ENCODE peak calls at places on chromosomes 4 and X, in ten cellular contexts. M is CD4-positive, alpha-beta memory T cell; P is fibroblast of lung; K is PC-3; R is left ventricle myocardium inferior; I is mammary epithelial cell; U is CD4-positive, CD25-positive, alpha-beta regulatory T cell; C is pancreas; F is tibial artery; X is left lung. O is an unnamed sample.

GRCh38 chr4:125283702-125284279 is 31.0 kb upstream of the FAT4 start:
- DNase-seq in X (no peak), I (peak; percentile 12), C (no peak), F (no peak), P (peak; percentile 66), K (peak; percentile 39), U (peak; percentile 18), R (no peak), M (no peak), O (no peak)

GRCh38 chr4:92988301-92988700 is 684.5 kb downstream of the GRID2 start:
- DNase-seq in M (no peak), U (no peak), F (no peak), C (no peak), R (no peak), I (no peak), X (no peak), K (no peak), P (no peak), O (no peak)

GRCh38 chr4:87926554-87927098 is 48.9 kb upstream of the SPP1 start:
- DNase-seq in F (no peak), M (no peak), U (no peak), I (no peak), X (no peak), R (no peak), K (no peak), P (no peak), C (no peak), O (no peak)

GRCh38 chr4:8353158-8353495 is 83.6 kb downstream of the HTRA3 start:
- DNase-seq in P (no peak), K (no peak), R (no peak), C (no peak), M (no peak), I (no peak), X (no peak), U (no peak), F (peak; percentile 2), O (no peak)

GRCh38 chr4:153645183-153645582 is 38.9 kb upstream of the TLR2 start:
- DNase-seq in K (no peak), F (no peak), P (no peak), X (no peak), C (no peak), M (no peak), I (no peak), U (peak; percentile 44), R (no peak), O (no peak)

GRCh38 chr4:6250235-6250983 is 19.2 kb upstream of the WFS1 start:
- DNase-seq in X (no peak), K (peak; percentile 85), C (no peak), F (no peak), U (peak; percentile 76), P (peak; percentile 70), R (no peak), I (peak; percentile 57), M (peak; percentile 61), O (no peak)

GRCh38 chr4:1502501-1502886 is 96.3 kb upstream of the NKX1-1 start:
- DNase-seq in I (no peak), U (no peak), C (no peak), K (no peak), F (peak; percentile 16), R (no peak), P (no peak), M (no peak), X (peak; percentile 67), O (peak; percentile 36)

GRCh38 chrX:153411255-153411987 is at the start of gene ZFP92:
- DNase-seq in P (no peak), F (no peak), I (no peak), U (peak; percentile 18), K (no peak), X (peak; percentile 85), C (no peak), R (peak; percentile 38), M (peak; percentile 33), O (no peak)

GRCh38 chr4:139524062-139524631 is 31.9 kb downstream of the SETD7 start:
- DNase-seq in K (peak; percentile 19), I (no peak), P (no peak), C (no peak), M (no peak), U (no peak), R (no peak), X (no peak), F (no peak), O (no peak)

GRCh38 chr4:76562851-76563803 is 128.1 kb downstream of the SHROOM3 start:
- DNase-seq in P (peak; percentile 27), C (no peak), F (no peak), X (no peak), R (no peak), U (no peak), K (peak; percentile 76), M (no peak), I (peak; percentile 43), O (no peak)
- H3K4me3 ChIP-seq in P (no peak overlapping the region), C (no peak overlapping the region), F (no peak overlapping the region), X (no peak overlapping the region), R (no peak overlapping the region), U (no peak overlapping the region), K (peak overlapping the region; percentile 25), M (no peak overlapping the region), I (no peak overlapping the region), O (no peak overlapping the region)

DNA sequence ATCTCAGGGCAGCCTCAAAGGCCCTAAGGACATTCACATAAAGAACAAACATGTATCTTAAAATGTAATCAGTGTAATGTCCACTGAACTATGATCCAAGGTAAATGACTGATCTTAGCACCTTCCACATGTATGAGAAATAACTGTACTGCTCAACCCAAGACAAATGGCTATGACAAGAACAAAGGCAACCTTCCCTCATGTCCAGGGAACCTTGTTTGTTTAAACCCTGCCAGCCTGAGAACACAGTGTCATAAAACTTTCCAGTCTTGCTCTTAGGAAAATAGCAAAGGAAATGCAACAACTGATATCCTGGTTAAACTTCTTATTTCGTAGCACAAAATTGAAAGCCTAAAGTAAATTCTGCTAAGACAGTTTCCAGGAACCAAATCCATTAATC is 494.3 kb downstream of the IL15 start:
- DNase-seq in C (no peak), U (no peak), M (no peak), R (no peak), P (no peak), F (no peak), K (no peak), I (no peak), X (no peak), O (no peak)
- H3K27ac ChIP-seq in C (peak overlapping the region; percentile 61), U (no peak overlapping the region), M (no peak overlapping the region), R (no peak overlapping the region), P (no peak overlapping the region), F (peak overlapping the region; percentile 29), K (no peak overlapping the region), I (no peak overlapping the region), X (no peak overlapping the region), O (no peak overlapping the region)

DNA sequence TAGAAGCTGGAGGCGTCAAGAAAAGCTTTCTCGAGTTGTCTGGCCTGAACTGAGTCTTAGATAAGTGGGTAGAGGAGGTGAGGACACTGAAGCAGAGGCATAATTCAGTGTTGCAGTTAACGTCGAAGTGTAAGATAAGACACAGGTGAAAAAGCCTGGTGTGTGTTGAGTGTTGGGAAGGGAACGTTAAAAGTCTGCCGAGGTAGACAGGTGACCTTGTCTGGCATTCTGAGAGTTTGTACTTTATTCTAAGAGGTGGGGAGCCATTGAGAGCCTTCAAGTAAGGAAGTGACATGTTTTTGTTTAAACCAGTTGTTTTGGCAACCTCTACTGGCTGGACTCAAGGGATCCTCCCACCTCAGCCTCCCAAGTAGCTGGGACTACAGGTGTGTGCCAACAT is 219.1 kb downstream of the SHROOM3 start:
- DNase-seq in X (no peak), C (no peak), F (no peak), R (no peak), M (no peak), K (no peak), U (no peak), P (no peak), I (no peak), O (no peak)
- H3K36me3 ChIP-seq in X (no peaks in the 10 kb centered on the region), C (no peaks in the 10 kb centered on the region), F (no peaks in the 10 kb centered on the region), R (no peaks in the 10 kb centered on the region), M (no peaks in the 10 kb centered on the region), K (no peaks in the 10 kb centered on the region), U (no peaks in the 10 kb centered on the region), P (no peaks in the 10 kb centered on the region), I (no peaks in the 10 kb centered on the region), O (no peaks in the 10 kb centered on the region)

GRCh38 chr4:170743633-170744032 is 653.9 kb upstream of the AADAT start:
- DNase-seq in M (no peak), U (no peak), K (no peak), I (no peak), X (peak; percentile 14), P (no peak), F (no peak), C (no peak), R (no peak), O (no peak)
- H3K4me3 ChIP-seq in M (no peak overlapping the region), U (no peak overlapping the region), K (no peak overlapping the region), I (no peak overlapping the region), X (no peak overlapping the region), P (no peak overlapping the region), F (no peak overlapping the region), C (no peak overlapping the region), R (no peak overlapping the region), O (no peak overlapping the region)

GRCh38 chr4:142845293-142846070 is 619 bp downstream of the INPP4B start:
- DNase-seq in X (peak; percentile 75), P (no peak), M (no peak), C (peak; percentile 62), R (peak; percentile 24), I (peak; percentile 19), U (no peak), F (no peak), K (peak; percentile 27), O (peak; percentile 16)

GRCh38 chr4:142844782-142845181 is 1.3 kb downstream of the INPP4B start:
- DNase-seq in R (no peak), F (no peak), I (no peak), U (no peak), P (no peak), K (peak; percentile 31), M (no peak), C (no peak), X (no peak), O (no peak)

GRCh38 chr4:142850478-142850877 is 4.4 kb upstream of the INPP4B start:
- DNase-seq in M (no peak), P (no peak), R (no peak), U (no peak), I (no peak), F (no peak), C (no peak), K (peak; percentile 47), X (no peak), O (no peak)

GRCh38 chr4:142846729-142847606 is 867 bp upstream of the INPP4B start:
- DNase-seq in R (peak; percentile 30), I (peak; percentile 68), P (peak; percentile 18), C (peak; percentile 70), X (peak; percentile 79), K (peak; percentile 90), F (no peak), U (peak; percentile 81), M (peak; percentile 75), O (peak; percentile 31)

GRCh38 chr4:142846105-142846728 is at the start of gene INPP4B:
- DNase-seq in R (peak; percentile 53), X (peak; percentile 84), P (peak; percentile 60), C (peak; percentile 81), K (peak; percentile 70), M (peak; percentile 57), F (peak; percentile 24), U (peak; percentile 77), I (peak; percentile 63), O (no peak)
- H3K27ac ChIP-seq in R (peak within 1 kb of the TSS; percentile 91), X (no peak within 1 kb of the TSS), P (no peak within 1 kb of the TSS), C (peak within 1 kb of the TSS; percentile 46), K (peak within 1 kb of the TSS; percentile 17), M (no peak within 1 kb of the TSS), F (peak within 1 kb of the TSS; percentile 83), U (no peak within 1 kb of the TSS), I (no peak within 1 kb of the TSS), O (no peak within 1 kb of the TSS)